ENCODE peak calls at places on chromosomes 1 and 21, in seven cellular contexts. J is cardiac muscle cell; F is nucleus accumbens; W is hepatocyte; K is stimulated activated CD4-positive, alpha-beta T cell treated with anti-CD3 and anti-CD28 coated beads, Interleukin-2, amount 100 ng/mL, for 48 hours; Z is activated CD4-positive, alpha-beta memory T cell treated with anti-CD3 and anti-CD28 coated beads, Interleukin-2, amount 10 ng/mL, durations not matched to agents 7 days and 5 days; C is NCI-H187. Y is an unnamed sample.

GRCh38 chr1:2213576-2214505 is 14.3 kb upstream of the SKI start:
- DNase-seq in J (no peak), F (peak), W (peak), K (no peak), Z (no peak), C (no peak), Y (no peak)

GRCh38 chr1:214071469-214071868 is 83.7 kb downstream of the PROX1 start:
- DNase-seq in J (no peak), F (no peak), W (no peak), K (no peak), Z (no peak), C (no peak), Y (no peak)

GRCh38 chr1:226255380-226255779 is 31.9 kb downstream of the MIXL1 start:
- DNase-seq in J (no peak), F (no peak), W (no peak), K (no peak), Z (no peak), C (no peak), Y (no peak)

GRCh38 chr1:201885531-201886075 is 3.1 kb upstream of the SHISA4 start:
- DNase-seq in J (no peak), F (no peak), W (no peak), K (no peak), Z (no peak), C (no peak), Y (peak)

GRCh38 chr1:55384589-55385136 is 169.5 kb upstream of the USP24 start:
- DNase-seq in J (peak), F (no peak), W (no peak), K (no peak), Z (no peak), C (no peak), Y (no peak)

GRCh38 chr1:53107570-53108322 is 34.7 kb downstream of the SLC1A7 start:
- DNase-seq in J (no peak), F (no peak), W (peak), K (no peak), Z (no peak), C (no peak), Y (no peak)

GRCh38 chr1:119447344-119447743 is 32.4 kb downstream of the HSD3B2 start:
- DNase-seq in J (no peak), F (no peak), W (no peak), K (no peak), Z (no peak), C (no peak), Y (no peak)

GRCh38 chr1:91584866-91585265 is 84.2 kb downstream of the CDC7 start:
- DNase-seq in J (peak), F (no peak), W (no peak), K (no peak), Z (no peak), C (no peak), Y (no peak)

GRCh38 chr1:41754540-41754939 is 164.2 kb downstream of the HIVEP3 start:
- DNase-seq in J (no peak), F (no peak), W (no peak), K (no peak), Z (peak), C (no peak), Y (no peak)

GRCh38 chr1:36754366-36754765 is 271.7 kb upstream of the CSF3R start:
- DNase-seq in J (no peak), F (no peak), W (no peak), K (no peak), Z (no peak), C (no peak), Y (no peak)

GRCh38 chr1:215888159-215888558 is 321.1 kb downstream of the KCTD3 start:
- DNase-seq in J (no peak), F (no peak), W (no peak), K (no peak), Z (no peak), C (no peak), Y (no peak)

GRCh38 chr21:41678944-41679343 is 87.9 kb downstream of the RIPK4 start:
- DNase-seq in J (peak), F (peak), W (peak), K (no peak), Z (no peak), C (peak), Y (peak)

GRCh38 chr1:206925116-206925736 is 3.5 kb upstream of the FCMR start:
- DNase-seq in J (no peak), F (no peak), W (peak), K (no peak), Z (peak), C (no peak), Y (peak)

GRCh38 chr1:150979007-150979722 is 2.9 kb upstream of the ANXA9 start:
- DNase-seq in J (peak), F (peak), W (peak), K (peak), Z (peak), C (peak), Y (peak)

GRCh38 chr1:10631121-10631810 is 156.5 kb downstream of the PEX14 start:
- DNase-seq in J (no peak), F (no peak), W (no peak), K (no peak), Z (no peak), C (no peak), Y (no peak)

GRCh38 chr1:48002142-48002541 is 5.0 kb upstream of the TRABD2B start:
- DNase-seq in J (no peak), F (no peak), W (no peak), K (no peak), Z (no peak), C (no peak), Y (no peak)

GRCh38 chr1:84995484-84996334 is 1.2 kb downstream of the MCOLN2 start:
- DNase-seq in J (no peak), F (no peak), W (no peak), K (no peak), Z (no peak), C (no peak), Y (no peak)

GRCh38 chr1:87149166-87150065 is 179.3 kb upstream of the LMO4 start:
- DNase-seq in J (no peak), F (no peak), W (no peak), K (no peak), Z (no peak), C (no peak), Y (no peak)

GRCh38 chr1:113904292-113904673 is 316 bp downstream of the AP4B1 start:
- DNase-seq in J (peak), F (no peak), W (no peak), K (no peak), Z (no peak), C (peak), Y (peak)

GRCh38 chr1:20578721-20579380 is 10.0 kb upstream of the CDA start:
- DNase-seq in J (no peak), F (no peak), W (no peak), K (no peak), Z (no peak), C (no peak), Y (no peak)

GRCh38 chr1:156086256-156086662 is 4.0 kb upstream of the MEX3A start:
- DNase-seq in J (peak), F (no peak), W (peak), K (no peak), Z (no peak), C (no peak), Y (no peak)

GRCh38 chr1:30084909-30085571 is 638.3 kb downstream of the MATN1 start:
- DNase-seq in J (no peak), F (no peak), W (no peak), K (no peak), Z (no peak), C (no peak), Y (no peak)

GRCh38 chr1:10516925-10517676 is 42.4 kb downstream of the PEX14 start:
- DNase-seq in J (no peak), F (no peak), W (no peak), K (no peak), Z (no peak), C (no peak), Y (no peak)

GRCh38 chr1:110460253-110461220 is 9.6 kb downstream of the PROK1 start:
- DNase-seq in J (peak), F (peak), W (peak), K (peak), Z (peak), C (peak), Y (peak)

GRCh38 chr1:114666954-114667353 is 2.9 kb downstream of the DENND2C start:
- DNase-seq in J (no peak), F (no peak), W (no peak), K (no peak), Z (no peak), C (no peak), Y (no peak)

GRCh38 chr21:45817345-45817744 is 164.2 kb upstream of the COL6A1 start:
- DNase-seq in J (no peak), F (no peak), W (no peak), K (no peak), Z (no peak), C (no peak), Y (no peak)

GRCh38 chr1:214637722-214638473 is 34.9 kb downstream of the CENPF start:
- DNase-seq in J (peak), F (no peak), W (peak), K (peak), Z (peak), C (no peak), Y (peak)

GRCh38 chr1:168079761-168080160 is 57.0 kb downstream of the GPR161 start:
- DNase-seq in J (no peak), F (no peak), W (no peak), K (no peak), Z (no peak), C (no peak), Y (no peak)

GRCh38 chr1:93848352-93848883 is 30.6 kb downstream of the DNTTIP2 start:
- DNase-seq in J (no peak), F (no peak), W (no peak), K (no peak), Z (no peak), C (no peak), Y (no peak)

GRCh38 chr1:171212607-171213347 is 27.7 kb downstream of the FMO2 start:
- DNase-seq in J (no peak), F (no peak), W (no peak), K (no peak), Z (no peak), C (no peak), Y (no peak)

GRCh38 chr1:240970253-240970652 is 358.3 kb upstream of the GREM2 start:
- DNase-seq in J (no peak), F (no peak), W (no peak), K (no peak), Z (no peak), C (no peak), Y (no peak)

GRCh38 chr1:212566522-212567479 is 41.8 kb upstream of the ATF3 start:
- DNase-seq in J (no peak), F (no peak), W (peak), K (peak), Z (peak), C (peak), Y (peak)